ENCODE peak calls at places on chromosomes 3 and 15, in six cellular contexts. One of them, this sample, is unnamed. For H3K27me3, the result is how much of the 10 kb centered on the place peaks cover.

GRCh38 chr3:126539558-126540250 is 15.7 kb downstream of the CHST13 start:
- DNase-seq in WERI-Rb-1: peak
- DNase-seq in pancreas: no peak
- DNase-seq in body of pancreas: peak
- DNase-seq in stomach: no peak
- DNase-seq in SJSA1: no peak
- DNase-seq in this sample: peak

GRCh38 chr3:194816748-194817591 is 131.3 kb downstream of the FAM43A start:
- DNase-seq in stomach: no peak
- DNase-seq in pancreas: no peak
- DNase-seq in WERI-Rb-1: no peak
- DNase-seq in body of pancreas: no peak
- DNase-seq in SJSA1: no peak
- DNase-seq in this sample: no peak

GRCh38 chr15:40281057-40281850 is 1.6 kb downstream of the ANKRD63 start:
- DNase-seq in SJSA1: no peak
- DNase-seq in body of pancreas: no peak
- DNase-seq in stomach: no peak
- DNase-seq in WERI-Rb-1: peak
- DNase-seq in pancreas: no peak
- DNase-seq in this sample: no peak

GRCh38 chr3:33187368-33187634 is 31.3 kb downstream of the SUSD5 start:
- DNase-seq in WERI-Rb-1: no peak
- DNase-seq in stomach: no peak
- DNase-seq in body of pancreas: no peak
- DNase-seq in SJSA1: no peak
- DNase-seq in pancreas: no peak
- DNase-seq in this sample: no peak

GRCh38 chr3:167816953-167817352 is 81.4 kb downstream of the SERPINI1 start:
- DNase-seq in stomach: no peak
- DNase-seq in pancreas: no peak
- DNase-seq in body of pancreas: no peak
- DNase-seq in WERI-Rb-1: no peak
- DNase-seq in SJSA1: no peak
- DNase-seq in this sample: no peak

GRCh38 chr3:197420115-197420514 is 121.7 kb upstream of the DLG1 start:
- DNase-seq in body of pancreas: no peak
- DNase-seq in SJSA1: no peak
- DNase-seq in pancreas: no peak
- DNase-seq in stomach: no peak
- DNase-seq in WERI-Rb-1: no peak
- DNase-seq in this sample: no peak

GRCh38 chr3:25293736-25294135 is 134.3 kb upstream of the RARB start:
- DNase-seq in pancreas: no peak
- DNase-seq in body of pancreas: no peak
- DNase-seq in WERI-Rb-1: no peak
- DNase-seq in SJSA1: no peak
- DNase-seq in stomach: no peak
- DNase-seq in this sample: no peak

GRCh38 chr3:45644063-45644462 is 45.1 kb upstream of the SACM1L start:
- DNase-seq in stomach: no peak
- DNase-seq in WERI-Rb-1: no peak
- DNase-seq in pancreas: no peak
- DNase-seq in body of pancreas: no peak
- DNase-seq in SJSA1: peak
- DNase-seq in this sample: no peak

GRCh38 chr3:11560746-11561145 is 83.0 kb downstream of the VGLL4 start:
- DNase-seq in body of pancreas: no peak
- DNase-seq in stomach: no peak
- DNase-seq in WERI-Rb-1: no peak
- DNase-seq in pancreas: no peak
- DNase-seq in SJSA1: no peak
- DNase-seq in this sample: no peak

GRCh38 chr3:31980530-31981205 is 394 bp downstream of the OSBPL10 start:
- DNase-seq in body of pancreas: peak
- DNase-seq in WERI-Rb-1: peak
- DNase-seq in SJSA1: peak
- DNase-seq in pancreas: peak
- DNase-seq in stomach: peak
- DNase-seq in this sample: peak

GRCh38 chr3:89859738-89860137 is 752.3 kb downstream of the EPHA3 start:
- DNase-seq in SJSA1: no peak
- DNase-seq in body of pancreas: no peak
- DNase-seq in pancreas: no peak
- DNase-seq in WERI-Rb-1: no peak
- DNase-seq in stomach: no peak
- DNase-seq in this sample: no peak

GRCh38 chr15:30791239-30791638 is 112.5 kb upstream of the FAN1 start:
- DNase-seq in SJSA1: no peak
- DNase-seq in WERI-Rb-1: no peak
- DNase-seq in pancreas: no peak
- DNase-seq in stomach: no peak
- DNase-seq in body of pancreas: no peak
- DNase-seq in this sample: no peak

GRCh38 chr15:67506775-67507747 is 13.9 kb upstream of the C15orf61 start:
- DNase-seq in stomach: no peak
- DNase-seq in SJSA1: no peak
- DNase-seq in body of pancreas: no peak
- DNase-seq in pancreas: no peak
- DNase-seq in WERI-Rb-1: no peak
- DNase-seq in this sample: no peak

GRCh38 chr15:61383421-61383820 is 154.3 kb upstream of the RORA start:
- DNase-seq in body of pancreas: no peak
- DNase-seq in pancreas: no peak
- DNase-seq in WERI-Rb-1: no peak
- DNase-seq in SJSA1: no peak
- DNase-seq in stomach: no peak
- DNase-seq in this sample: no peak

GRCh38 chr3:120094776-120095225 is 554 bp upstream of the GSK3B start:
- DNase-seq in stomach: peak
- DNase-seq in WERI-Rb-1: peak
- DNase-seq in body of pancreas: peak
- DNase-seq in pancreas: peak
- DNase-seq in SJSA1: peak
- DNase-seq in this sample: no peak

GRCh38 chr15:60049948-60050347 is 45.8 kb downstream of the FOXB1 start:
- DNase-seq in stomach: no peak
- DNase-seq in SJSA1: no peak
- DNase-seq in body of pancreas: no peak
- DNase-seq in WERI-Rb-1: no peak
- DNase-seq in pancreas: no peak
- DNase-seq in this sample: no peak

GRCh38 chr3:42556089-42556632 is 25.6 kb downstream of the SEC22C start:
- DNase-seq in pancreas: no peak
- DNase-seq in stomach: no peak
- DNase-seq in WERI-Rb-1: peak
- DNase-seq in SJSA1: no peak
- DNase-seq in body of pancreas: no peak
- DNase-seq in this sample: no peak

GRCh38 chr15:57060799-57061198 is 142.4 kb downstream of the TCF12 start:
- DNase-seq in WERI-Rb-1: no peak
- DNase-seq in stomach: no peak
- DNase-seq in SJSA1: peak
- DNase-seq in pancreas: no peak
- DNase-seq in body of pancreas: no peak
- DNase-seq in this sample: no peak

DNA sequence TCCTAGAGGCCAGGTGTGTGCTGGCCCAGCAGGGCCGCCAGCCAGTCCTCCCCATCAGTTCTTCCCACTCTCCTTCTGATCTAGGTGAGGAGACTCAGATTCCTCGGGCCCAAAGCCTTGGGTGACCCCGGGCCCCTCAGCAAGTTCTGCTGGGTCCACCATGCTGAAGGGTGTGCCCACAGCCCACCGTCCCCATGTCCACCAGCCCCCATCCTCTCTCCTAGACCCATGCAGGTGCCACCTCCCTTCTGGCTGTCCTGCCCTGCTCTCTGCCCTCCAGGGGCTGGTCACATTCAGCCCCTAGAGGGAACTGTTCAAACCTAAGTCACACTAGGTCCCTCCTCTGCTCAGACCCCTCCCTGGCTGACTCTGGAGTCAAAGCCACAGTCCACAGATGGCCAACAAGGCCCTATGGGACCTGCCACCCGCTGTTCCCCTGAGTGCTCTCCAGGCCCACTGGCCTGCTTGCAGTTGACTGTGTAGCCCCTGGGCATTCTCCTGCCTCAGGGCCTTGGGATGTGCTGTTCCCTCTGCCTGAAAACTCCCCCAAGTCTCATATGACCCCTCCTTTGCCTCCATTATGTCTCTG is 878 bp upstream of the TLR9 start:
- DNase-seq in WERI-Rb-1: no peak
- DNase-seq in body of pancreas: no peak
- DNase-seq in SJSA1: no peak
- DNase-seq in pancreas: no peak
- DNase-seq in stomach: no peak
- DNase-seq in this sample: no peak
- H3K4me3 ChIP-seq in WERI-Rb-1: no peak
- H3K4me3 ChIP-seq in body of pancreas: no peak
- H3K4me3 ChIP-seq in SJSA1: no peak
- H3K4me3 ChIP-seq in pancreas: no peak
- H3K4me3 ChIP-seq in stomach: no peak
- H3K4me3 ChIP-seq in this sample: no peak

DNA sequence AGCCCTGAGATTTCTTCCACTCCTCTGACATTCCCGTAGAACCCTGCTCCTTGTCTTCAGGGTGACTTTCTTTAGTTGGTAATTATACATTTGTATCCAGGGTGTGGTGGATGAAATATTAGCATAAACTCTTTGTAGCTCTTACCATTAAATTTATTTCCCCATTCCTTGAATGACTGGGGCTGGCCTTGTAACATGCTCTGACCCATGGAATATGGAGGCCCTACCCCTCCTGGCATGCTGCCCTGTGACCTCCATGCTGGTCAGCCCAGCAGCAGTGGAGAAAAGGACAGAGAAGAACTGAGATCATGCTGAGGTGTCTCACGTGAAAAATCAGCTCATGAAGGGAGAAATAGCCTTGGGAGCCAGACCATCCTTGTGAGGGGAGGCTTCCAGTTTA is 96.1 kb upstream of the PROK2 start:
- DNase-seq in body of pancreas: peak
- DNase-seq in pancreas: no peak
- DNase-seq in SJSA1: no peak
- DNase-seq in WERI-Rb-1: no peak
- DNase-seq in stomach: no peak
- DNase-seq in this sample: no peak
- H3K27ac ChIP-seq in body of pancreas: no peak
- H3K27ac ChIP-seq in pancreas: no peak
- H3K27ac ChIP-seq in SJSA1: no peak
- H3K27ac ChIP-seq in WERI-Rb-1: no peak
- H3K27ac ChIP-seq in stomach: no peak
- H3K27ac ChIP-seq in this sample: no peak

GRCh38 chr3:176469694-176470205 is 727.5 kb downstream of the TBL1XR1 start:
- DNase-seq in WERI-Rb-1: no peak
- DNase-seq in pancreas: no peak
- DNase-seq in stomach: no peak
- DNase-seq in SJSA1: no peak
- DNase-seq in body of pancreas: no peak
- DNase-seq in this sample: no peak
- H3K27me3 ChIP-seq in WERI-Rb-1: under half
- H3K27me3 ChIP-seq in pancreas: under half
- H3K27me3 ChIP-seq in stomach: under half
- H3K27me3 ChIP-seq in SJSA1: under half
- H3K27me3 ChIP-seq in body of pancreas: under half
- H3K27me3 ChIP-seq in this sample: under half

GRCh38 chr15:90184119-90184785 is 16.9 kb upstream of the SEMA4B start:
- DNase-seq in pancreas: peak
- DNase-seq in body of pancreas: peak
- DNase-seq in SJSA1: peak
- DNase-seq in WERI-Rb-1: peak
- DNase-seq in stomach: peak
- DNase-seq in this sample: peak
- H3K4me3 ChIP-seq in pancreas: peak
- H3K4me3 ChIP-seq in body of pancreas: peak
- H3K4me3 ChIP-seq in SJSA1: peak
- H3K4me3 ChIP-seq in WERI-Rb-1: peak
- H3K4me3 ChIP-seq in stomach: peak
- H3K4me3 ChIP-seq in this sample: peak

DNA sequence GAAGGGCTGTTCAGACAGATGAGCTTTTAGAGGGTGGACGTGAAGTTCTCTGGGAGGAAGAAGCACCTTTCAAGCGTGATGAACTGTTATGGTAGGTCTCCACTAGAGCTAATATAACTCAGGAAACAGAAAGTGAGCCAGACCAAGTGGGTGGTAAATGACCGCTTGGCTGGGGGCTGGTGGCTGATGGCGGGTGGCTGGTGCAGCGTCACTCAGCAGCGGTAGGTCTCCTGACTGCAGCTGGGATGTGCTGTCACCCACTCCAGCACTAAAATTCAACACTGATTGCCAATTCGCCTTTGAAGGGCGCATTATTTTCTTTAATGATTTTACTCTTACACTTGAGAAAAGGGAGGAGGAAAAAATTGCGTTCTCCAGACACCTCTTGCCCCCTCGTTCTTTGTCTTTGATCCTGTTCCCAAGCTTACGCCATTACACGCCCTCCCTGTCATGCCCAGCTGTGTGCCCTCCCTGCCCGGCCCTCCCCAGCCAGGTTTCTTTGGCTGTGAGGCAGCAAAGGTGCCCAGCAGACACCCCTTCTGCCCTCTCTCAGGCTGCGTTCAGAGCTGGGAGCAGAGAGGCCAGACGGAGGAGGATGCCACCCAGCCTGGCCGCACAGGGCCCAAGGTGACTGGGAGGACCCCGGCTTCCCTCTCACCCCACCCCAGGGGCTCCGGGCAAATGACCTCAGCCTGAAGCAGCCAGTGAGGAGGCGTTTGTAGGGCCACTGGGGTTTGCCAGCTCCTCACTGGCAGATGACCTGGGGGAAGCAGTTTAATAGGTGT is 31.0 kb upstream of the LACTB start:
- DNase-seq in stomach: no peak
- DNase-seq in body of pancreas: no peak
- DNase-seq in WERI-Rb-1: no peak
- DNase-seq in pancreas: no peak
- DNase-seq in SJSA1: peak
- DNase-seq in this sample: no peak
- H3K27ac ChIP-seq in stomach: peak
- H3K27ac ChIP-seq in body of pancreas: no peak
- H3K27ac ChIP-seq in WERI-Rb-1: no peak
- H3K27ac ChIP-seq in pancreas: no peak
- H3K27ac ChIP-seq in SJSA1: peak
- H3K27ac ChIP-seq in this sample: no peak

GRCh38 chr3:13042127-13042931 is 30.9 kb downstream of the IQSEC1 start:
- DNase-seq in body of pancreas: no peak
- DNase-seq in WERI-Rb-1: no peak
- DNase-seq in pancreas: no peak
- DNase-seq in stomach: no peak
- DNase-seq in SJSA1: no peak
- DNase-seq in this sample: no peak
- H3K27me3 ChIP-seq in body of pancreas: under half
- H3K27me3 ChIP-seq in WERI-Rb-1: under half
- H3K27me3 ChIP-seq in pancreas: under half
- H3K27me3 ChIP-seq in stomach: under half
- H3K27me3 ChIP-seq in SJSA1: under half
- H3K27me3 ChIP-seq in this sample: under half

GRCh38 chr3:143786229-143787199 is 61.8 kb downstream of the SLC9A9 start:
- DNase-seq in body of pancreas: no peak
- DNase-seq in stomach: peak
- DNase-seq in WERI-Rb-1: no peak
- DNase-seq in pancreas: no peak
- DNase-seq in SJSA1: no peak
- DNase-seq in this sample: peak
- H3K4me3 ChIP-seq in body of pancreas: no peak
- H3K4me3 ChIP-seq in stomach: peak
- H3K4me3 ChIP-seq in WERI-Rb-1: no peak
- H3K4me3 ChIP-seq in pancreas: no peak
- H3K4me3 ChIP-seq in SJSA1: no peak
- H3K4me3 ChIP-seq in this sample: peak

This sample was measured in aorta.